ENCODE peak calls at places on chromosomes 3 and 15, in eight cellular contexts. One of them, this sample, is unnamed.
A peak's percentile ranks its signal among the peaks of the same experiment; 100 is the strongest.

GRCh38 chr3:48655586-48655985 is 7.1 kb downstream of the CELSR3 start:
- DNase-seq in T-cell: peak; percentile 46
- DNase-seq in activated gamma-delta T cell treated with Interleukin-2 at 50 U/mL for 16 hours: peak; percentile 36
- DNase-seq in esophagus muscularis mucosa: no peak
- DNase-seq in activated CD8-positive, alpha-beta memory T cell treated with anti-CD3 and anti-CD28 coated beads for 48 hours: no peak
- DNase-seq in CD8-positive, alpha-beta memory T cell: peak; percentile 44
- DNase-seq in uterus: no peak
- DNase-seq in OCI-LY7: peak; percentile 33
- DNase-seq in this sample: no peak

GRCh38 chr3:157572559-157573270 is 69.5 kb upstream of the VEPH1 start:
- DNase-seq in activated gamma-delta T cell treated with Interleukin-2 at 50 U/mL for 16 hours: no peak
- DNase-seq in uterus: no peak
- DNase-seq in T-cell: no peak
- DNase-seq in activated CD8-positive, alpha-beta memory T cell treated with anti-CD3 and anti-CD28 coated beads for 48 hours: no peak
- DNase-seq in CD8-positive, alpha-beta memory T cell: no peak
- DNase-seq in OCI-LY7: peak; percentile 51
- DNase-seq in esophagus muscularis mucosa: peak; percentile 74
- DNase-seq in this sample: no peak

GRCh38 chr3:145849115-145849514 is 311.9 kb downstream of the PLOD2 start:
- DNase-seq in OCI-LY7: no peak
- DNase-seq in uterus: no peak
- DNase-seq in T-cell: no peak
- DNase-seq in esophagus muscularis mucosa: no peak
- DNase-seq in activated CD8-positive, alpha-beta memory T cell treated with anti-CD3 and anti-CD28 coated beads for 48 hours: no peak
- DNase-seq in CD8-positive, alpha-beta memory T cell: no peak
- DNase-seq in activated gamma-delta T cell treated with Interleukin-2 at 50 U/mL for 16 hours: no peak
- DNase-seq in this sample: no peak

GRCh38 chr15:39735120-39735717 is 47.4 kb downstream of the FSIP1 start:
- DNase-seq in activated gamma-delta T cell treated with Interleukin-2 at 50 U/mL for 16 hours: no peak
- DNase-seq in activated CD8-positive, alpha-beta memory T cell treated with anti-CD3 and anti-CD28 coated beads for 48 hours: no peak
- DNase-seq in uterus: no peak
- DNase-seq in OCI-LY7: no peak
- DNase-seq in T-cell: no peak
- DNase-seq in esophagus muscularis mucosa: no peak
- DNase-seq in CD8-positive, alpha-beta memory T cell: no peak
- DNase-seq in this sample: no peak

GRCh38 chr15:69994429-69995201 is 103.1 kb downstream of the TLE3 start:
- DNase-seq in T-cell: no peak
- DNase-seq in activated CD8-positive, alpha-beta memory T cell treated with anti-CD3 and anti-CD28 coated beads for 48 hours: no peak
- DNase-seq in activated gamma-delta T cell treated with Interleukin-2 at 50 U/mL for 16 hours: no peak
- DNase-seq in CD8-positive, alpha-beta memory T cell: no peak
- DNase-seq in OCI-LY7: peak; percentile 72
- DNase-seq in uterus: no peak
- DNase-seq in esophagus muscularis mucosa: no peak
- DNase-seq in this sample: no peak

GRCh38 chr3:173396191-173397041 is 1.1 kb upstream of the NLGN1 start:
- DNase-seq in esophagus muscularis mucosa: no peak
- DNase-seq in CD8-positive, alpha-beta memory T cell: no peak
- DNase-seq in T-cell: no peak
- DNase-seq in activated gamma-delta T cell treated with Interleukin-2 at 50 U/mL for 16 hours: no peak
- DNase-seq in OCI-LY7: no peak
- DNase-seq in activated CD8-positive, alpha-beta memory T cell treated with anti-CD3 and anti-CD28 coated beads for 48 hours: no peak
- DNase-seq in uterus: peak; percentile 20
- DNase-seq in this sample: no peak

GRCh38 chr3:29972594-29972993 is 633.8 kb upstream of the TGFBR2 start:
- DNase-seq in activated CD8-positive, alpha-beta memory T cell treated with anti-CD3 and anti-CD28 coated beads for 48 hours: no peak
- DNase-seq in CD8-positive, alpha-beta memory T cell: no peak
- DNase-seq in esophagus muscularis mucosa: no peak
- DNase-seq in OCI-LY7: no peak
- DNase-seq in activated gamma-delta T cell treated with Interleukin-2 at 50 U/mL for 16 hours: no peak
- DNase-seq in T-cell: no peak
- DNase-seq in uterus: no peak
- DNase-seq in this sample: no peak

GRCh38 chr15:70427531-70428120 is 329.9 kb upstream of the TLE3 start:
- DNase-seq in activated CD8-positive, alpha-beta memory T cell treated with anti-CD3 and anti-CD28 coated beads for 48 hours: no peak
- DNase-seq in activated gamma-delta T cell treated with Interleukin-2 at 50 U/mL for 16 hours: no peak
- DNase-seq in OCI-LY7: no peak
- DNase-seq in T-cell: no peak
- DNase-seq in CD8-positive, alpha-beta memory T cell: no peak
- DNase-seq in uterus: no peak
- DNase-seq in esophagus muscularis mucosa: no peak
- DNase-seq in this sample: no peak

GRCh38 chr15:67373266-67373665 is 118.7 kb downstream of the IQCH start:
- DNase-seq in CD8-positive, alpha-beta memory T cell: no peak
- DNase-seq in T-cell: no peak
- DNase-seq in esophagus muscularis mucosa: no peak
- DNase-seq in OCI-LY7: no peak
- DNase-seq in activated gamma-delta T cell treated with Interleukin-2 at 50 U/mL for 16 hours: no peak
- DNase-seq in uterus: no peak
- DNase-seq in activated CD8-positive, alpha-beta memory T cell treated with anti-CD3 and anti-CD28 coated beads for 48 hours: no peak
- DNase-seq in this sample: no peak

GRCh38 chr3:100426029-100426682 is 24.8 kb downstream of the LNP1 start:
- DNase-seq in esophagus muscularis mucosa: no peak
- DNase-seq in activated CD8-positive, alpha-beta memory T cell treated with anti-CD3 and anti-CD28 coated beads for 48 hours: no peak
- DNase-seq in CD8-positive, alpha-beta memory T cell: no peak
- DNase-seq in OCI-LY7: no peak
- DNase-seq in uterus: no peak
- DNase-seq in T-cell: no peak
- DNase-seq in activated gamma-delta T cell treated with Interleukin-2 at 50 U/mL for 16 hours: no peak
- DNase-seq in this sample: no peak

This sample was measured in mesothelial cell of epicardium.